ENCODE peak calls at places on chromosomes 13 and 19, in six cellular contexts. M is endodermal cell; G is NCI-H2029; Z is cardiac muscle cell; F is activated CD4-positive, alpha-beta T cell treated with anti-CD3 and anti-CD28 coated beads for 4 hours; X is uterus. Q is an unnamed sample.

GRCh38 chr13:36421447-36421846 is 10.8 kb upstream of the CCNA1 start:
- DNase-seq in M (no peak), Z (no peak), X (no peak), F (no peak), G (no peak), Q (no peak)

GRCh38 chr13:71902676-71903075 is 35.7 kb upstream of the DACH1 start:
- DNase-seq in X (no peak), M (no peak), G (no peak), Z (no peak), F (no peak), Q (no peak)

GRCh38 chr13:42420304-42420703 is 148.4 kb downstream of the AKAP11 start:
- DNase-seq in X (no peak), F (peak), M (no peak), Z (no peak), G (no peak), Q (peak)

GRCh38 chr13:53206455-53206854 is 177.8 kb downstream of the OLFM4 start:
- DNase-seq in X (no peak), G (no peak), F (no peak), Z (peak), M (no peak), Q (no peak)

GRCh38 chr13:56347014-56347413 is 793.7 kb upstream of the PRR20A start:
- DNase-seq in Z (no peak), F (no peak), X (no peak), G (no peak), M (no peak), Q (no peak)

GRCh38 chr13:68810660-68811059 is 1297.0 kb upstream of the ATXN8OS start:
- DNase-seq in Z (peak), X (no peak), M (no peak), F (no peak), G (no peak), Q (no peak)

GRCh38 chr19:44850641-44851109 is 4.6 kb downstream of the NECTIN2 start:
- DNase-seq in M (no peak), X (peak), F (no peak), Z (no peak), G (no peak), Q (no peak)

GRCh38 chr19:2528543-2529173 is 52.7 kb downstream of the GADD45B start:
- DNase-seq in Z (no peak), M (no peak), G (no peak), X (no peak), F (no peak), Q (no peak)

GRCh38 chr13:78680064-78680463 is 21.1 kb upstream of the OBI1 start:
- DNase-seq in Z (no peak), F (no peak), G (no peak), M (no peak), X (no peak), Q (no peak)

GRCh38 chr13:31775148-31775547 is 35.8 kb downstream of the RXFP2 start:
- DNase-seq in X (no peak), F (no peak), M (no peak), Z (no peak), G (no peak), Q (no peak)

GRCh38 chr13:30776661-30777060 is 41.3 kb downstream of the ALOX5AP start:
- DNase-seq in M (no peak), G (no peak), X (no peak), F (no peak), Z (no peak), Q (no peak)

GRCh38 chr19:57052102-57052501 is 67.7 kb upstream of the USP29 start:
- DNase-seq in M (no peak), X (no peak), G (no peak), F (no peak), Z (no peak), Q (no peak)

GRCh38 chr19:31355330-31356289 is 6.4 kb upstream of the TSHZ3 start:
- DNase-seq in G (no peak), F (no peak), Z (no peak), X (no peak), M (peak), Q (no peak)

GRCh38 chr13:36345438-36346221 is 564 bp downstream of the SPART start:
- DNase-seq in M (peak), G (no peak), Z (peak), F (peak), X (peak), Q (peak)

GRCh38 chr19:6475321-6476108 is 6.1 kb downstream of the DENND1C start:
- DNase-seq in F (no peak), X (no peak), G (no peak), Z (peak), M (peak), Q (no peak)

GRCh38 chr19:2532252-2533071 is 56.5 kb downstream of the GADD45B start:
- DNase-seq in M (no peak), Z (no peak), G (peak), F (no peak), X (no peak), Q (no peak)

GRCh38 chr19:13092608-13093260 is 9.9 kb downstream of the LYL1 start:
- DNase-seq in X (peak), F (no peak), Z (no peak), G (no peak), M (no peak), Q (no peak)

GRCh38 chr19:29497686-29498436 is 27.9 kb upstream of the VSTM2B start:
- DNase-seq in G (no peak), Z (no peak), M (peak), X (no peak), F (no peak), Q (no peak)

GRCh38 chr19:33767898-33768413 is 28.7 kb upstream of the KCTD15 start:
- DNase-seq in G (no peak), Z (peak), M (peak), X (no peak), F (no peak), Q (no peak)

GRCh38 chr13:62875118-62875640 is 1459.5 kb upstream of the PCDH20 start:
- DNase-seq in X (no peak), F (no peak), Z (no peak), M (no peak), G (no peak), Q (no peak)

GRCh38 chr19:15303105-15303780 is 29.1 kb downstream of the BRD4 start:
- DNase-seq in M (no peak), G (no peak), F (no peak), X (no peak), Z (no peak), Q (no peak)

Q was measured in activated naive CD4-positive, alpha-beta T cell treated with anti-CD3 and anti-CD28 coated beads, Interleukin-2, amount 50 U/mL, for 16 hours.